ENCODE peak calls at places on chromosomes 13 and 19, in seven cellular contexts. E is K562, C is transverse colon, J is breast epithelium, A is lower leg skin, X is upper lobe of left lung, P is stomach. G is an unnamed sample.
A peak's percentile ranks its signal among the peaks of the same experiment; 100 is the strongest.

GRCh38 chr13:42022796-42023493 is 25.5 kb upstream of the DGKH start:
- DNase-seq in J (no peak), X (no peak), A (no peak), E (no peak), P (no peak), C (no peak), G (no peak)

GRCh38 chr13:95300625-95301134 is 571 bp downstream of the ABCC4 start:
- DNase-seq in P (peak; percentile 30), J (no peak), E (peak; percentile 75), A (peak; percentile 87), X (no peak), C (peak; percentile 63), G (peak; percentile 73)

GRCh38 chr13:72201726-72202125 is 334.7 kb upstream of the DACH1 start:
- DNase-seq in C (no peak), E (no peak), J (no peak), P (no peak), X (no peak), A (no peak), G (no peak)

GRCh38 chr19:34244611-34245299 is 9.6 kb upstream of the GARRE1 start:
- DNase-seq in E (no peak), P (no peak), A (peak; percentile 68), X (no peak), J (no peak), C (no peak), G (no peak)

GRCh38 chr13:73960474-73960873 is 173.7 kb downstream of the KLF12 start:
- DNase-seq in X (no peak), E (no peak), J (no peak), P (no peak), A (no peak), C (no peak), G (no peak)

GRCh38 chr19:3100331-3100730 is 6.2 kb downstream of the GNA11 start:
- DNase-seq in E (no peak), P (no peak), A (no peak), J (no peak), C (no peak), X (peak; percentile 69), G (no peak)

GRCh38 chr19:6475321-6476108 is 6.1 kb downstream of the DENND1C start:
- DNase-seq in A (no peak), C (no peak), X (peak; percentile 74), J (no peak), E (no peak), P (no peak), G (no peak)

GRCh38 chr19:18502633-18503294 is 19.1 kb downstream of the ELL start:
- DNase-seq in P (no peak), X (peak; percentile 73), C (peak; percentile 40), J (no peak), A (no peak), E (no peak), G (no peak)

GRCh38 chr13:113493315-113493951 is 2.9 kb upstream of the DCUN1D2 start:
- DNase-seq in C (no peak), A (no peak), J (no peak), P (no peak), X (no peak), E (peak; percentile 34), G (no peak)

GRCh38 chr13:76991432-76991795 is 467 bp upstream of the CLN5 start:
- DNase-seq in C (peak; percentile 54), A (peak; percentile 87), J (no peak), E (peak; percentile 8), P (peak; percentile 42), X (no peak), G (peak; percentile 63)

GRCh38 chr13:71808708-71809107 is 58.3 kb downstream of the DACH1 start:
- DNase-seq in P (no peak), C (no peak), E (no peak), J (no peak), X (no peak), A (no peak), G (no peak)

GRCh38 chr13:29143864-29144263 is 323.7 kb downstream of the MTUS2 start:
- DNase-seq in A (no peak), P (no peak), E (no peak), X (no peak), J (no peak), C (no peak), G (no peak)

GRCh38 chr19:33273881-33274662 is 28.3 kb downstream of the CEBPA start:
- DNase-seq in A (no peak), J (peak; percentile 65), X (no peak), P (peak; percentile 73), E (no peak), C (peak; percentile 79), G (peak; percentile 66)

GRCh38 chr13:90315061-90315460 is 1032.4 kb upstream of the MIR17HG start:
- DNase-seq in X (no peak), J (no peak), C (no peak), P (no peak), A (no peak), E (no peak), G (no peak)

GRCh38 chr13:46544208-46544607 is 8.8 kb upstream of the LRCH1 start:
- DNase-seq in C (no peak), A (no peak), E (no peak), P (no peak), J (no peak), X (no peak), G (no peak)

GRCh38 chr19:4640247-4641000 is 1.1 kb downstream of the TNFAIP8L1 start:
- DNase-seq in A (no peak), X (no peak), C (peak; percentile 58), P (no peak), J (no peak), E (no peak), G (peak; percentile 64)

GRCh38 chr19:4641132-4641531 is 1.8 kb downstream of the TNFAIP8L1 start:
- DNase-seq in C (no peak), X (no peak), J (no peak), P (no peak), E (no peak), A (no peak), G (no peak)

GRCh38 chr19:4638828-4639530 is at the start of gene TNFAIP8L1:
- DNase-seq in A (peak; percentile 99), E (peak; percentile 100), P (peak; percentile 97), J (peak; percentile 97), C (peak; percentile 99), X (peak; percentile 100), G (peak; percentile 99)

GRCh38 chr19:4638330-4638729 is 986 bp upstream of the TNFAIP8L1 start:
- DNase-seq in E (peak; percentile 27), A (no peak), C (no peak), X (peak; percentile 80), P (no peak), J (no peak), G (no peak)

DNA sequence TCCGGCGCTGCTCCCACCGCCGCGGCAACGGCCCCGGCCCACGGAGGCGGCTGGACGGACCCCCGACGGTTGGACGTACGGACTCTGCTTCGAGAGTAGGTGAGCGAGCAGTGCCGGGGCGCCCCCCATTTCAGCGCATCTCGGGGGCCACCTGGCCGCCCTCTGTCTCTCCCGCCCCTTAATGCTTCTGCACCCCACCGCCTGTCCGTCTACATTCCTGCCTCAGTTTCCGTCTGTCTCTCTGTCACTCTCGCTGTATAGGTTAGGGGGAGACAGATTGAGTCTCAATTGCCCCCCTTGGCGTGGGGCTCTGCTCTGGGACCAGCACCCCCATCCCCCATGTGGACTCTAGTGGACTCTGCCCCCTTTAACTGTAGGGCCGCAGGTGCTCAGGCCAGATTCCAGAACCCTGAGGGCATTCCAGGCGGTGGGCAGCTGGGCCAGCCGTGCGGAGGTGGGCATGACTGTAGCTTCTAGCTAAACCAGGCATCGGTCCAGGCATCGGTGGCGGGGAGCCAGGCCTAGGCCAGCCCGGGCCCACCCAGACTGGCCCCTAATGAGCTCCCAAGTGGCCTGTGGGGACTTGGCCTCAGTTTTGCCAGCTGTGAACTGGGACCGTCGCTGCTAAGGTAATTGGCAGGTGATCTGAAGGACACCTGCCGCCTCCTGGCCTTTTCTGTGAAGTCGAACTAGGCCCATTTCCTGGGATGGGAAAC is 373 bp downstream of the TNFAIP8L1 start:
- DNase-seq in X (peak; percentile 87), A (peak; percentile 91), P (no peak), C (peak; percentile 34), J (no peak), E (peak; percentile 29), G (peak; percentile 63)
- TF ChIP-seq POLR2A in X (no peak), A (no peak), P (no peak), C (no peak), J (no peak), E (no peak), G (peak; percentile 12)

GRCh38 chr19:4602915-4603314 is 36.4 kb upstream of the TNFAIP8L1 start:
- DNase-seq in J (no peak), X (no peak), C (no peak), A (no peak), E (no peak), P (no peak), G (no peak)

GRCh38 chr19:4606181-4606580 is 33.1 kb upstream of the TNFAIP8L1 start:
- DNase-seq in C (no peak), J (no peak), E (no peak), A (no peak), X (no peak), P (no peak), G (no peak)

GRCh38 chr19:4604912-4605311 is 34.4 kb upstream of the TNFAIP8L1 start:
- DNase-seq in C (no peak), A (no peak), P (no peak), X (no peak), J (no peak), E (no peak), G (no peak)

GRCh38 chr19:4609878-4610511 is 29.3 kb upstream of the TNFAIP8L1 start:
- DNase-seq in P (no peak), A (no peak), C (no peak), X (peak; percentile 77), J (no peak), E (no peak), G (no peak)

DNA sequence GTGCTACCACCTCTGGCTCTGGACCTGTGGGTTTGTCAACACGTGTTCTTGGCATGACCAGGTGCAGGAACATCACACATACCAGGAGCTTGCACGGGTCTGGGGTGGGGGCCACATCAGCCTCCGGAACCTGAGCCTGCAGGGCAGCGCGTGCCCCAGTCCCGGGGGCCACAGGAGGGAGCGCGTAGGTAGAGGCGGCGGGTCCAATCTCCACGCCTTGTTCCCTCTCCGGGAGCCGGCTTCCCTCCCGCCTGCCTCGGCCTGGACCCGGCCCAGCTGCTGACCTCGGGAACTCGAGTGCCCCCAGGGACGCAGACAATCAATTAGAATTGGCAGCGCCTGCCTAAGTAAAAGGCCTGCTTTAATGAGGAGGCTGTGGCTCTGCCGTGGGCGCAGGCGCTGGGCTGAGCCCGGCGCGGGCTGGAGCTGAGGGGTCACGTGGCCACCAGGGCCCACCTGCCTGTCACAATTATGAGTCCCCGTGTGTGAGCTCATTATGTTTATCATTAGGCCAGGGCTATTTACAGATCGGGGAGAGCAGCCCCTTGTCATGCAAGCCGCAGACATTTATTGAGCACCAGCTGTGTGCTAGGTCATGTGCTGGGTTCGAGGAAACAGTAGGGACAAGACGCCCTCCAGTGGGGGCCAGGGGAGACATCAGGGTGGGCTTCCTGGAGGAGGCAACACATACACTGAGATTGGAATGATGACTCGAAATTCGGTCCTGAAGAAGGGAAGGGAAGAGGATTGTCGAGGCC is 32.2 kb upstream of the TNFAIP8L1 start:
- DNase-seq in E (no peak), X (peak; percentile 83), C (no peak), A (no peak), J (no peak), P (no peak), G (no peak)
- H3K4me3 ChIP-seq in E (no peak overlapping the region), X (no peak overlapping the region), C (no peak overlapping the region), A (no peak overlapping the region), J (peak overlapping the region; percentile 45), P (no peak overlapping the region), G (no peak overlapping the region)

GRCh38 chr19:55383789-55384575 is at the start of gene TMEM238:
- DNase-seq in A (peak; percentile 90), C (peak; percentile 84), X (peak; percentile 94), J (no peak), E (peak; percentile 78), P (peak; percentile 82), G (peak; percentile 89)
- TF ChIP-seq POLR2A in A (no peak), C (peak; percentile 64), X (no peak), J (no peak), E (no peak), P (no peak), G (peak; percentile 60)

GRCh38 chr19:52336976-52337375 is 933 bp downstream of the ZNF610 start:
- DNase-seq in X (no peak), A (no peak), C (no peak), J (no peak), P (no peak), E (no peak), G (no peak)
- H3K4me3 ChIP-seq in X (peak overlapping the region; percentile 65), A (no peak overlapping the region), C (peak overlapping the region; percentile 68), J (peak overlapping the region; percentile 92), P (peak overlapping the region; percentile 77), E (no peak overlapping the region), G (peak overlapping the region; percentile 68)